ENCODE peak calls at places on chromosomes 16 and 17, in six cellular contexts. V is breast epithelium; P is stimulated activated CD8-positive, alpha-beta memory T cell treated with anti-CD3 and anti-CD28 coated beads, Interleukin-2, amount 100 ng/mL, for 1 hour; W is cardiac septum; K is activated T-cell treated with anti-CD3 and anti-CD28 coated beads for 4 hours; I is left cardiac atrium. D is an unnamed sample.

GRCh38 chr16:29729116-29729521 is 16.7 kb downstream of the C16orf54 start:
- DNase-seq in V (no peak), P (no peak), W (no peak), K (no peak), I (no peak), D (no peak)

GRCh38 chr16:29107299-29107698 is 122.4 kb downstream of the LAT start:
- DNase-seq in V (no peak), P (no peak), W (no peak), K (no peak), I (no peak), D (no peak)

GRCh38 chr16:79600636-79601091 is at the start of gene MAF:
- DNase-seq in V (peak), P (peak), W (peak), K (peak), I (peak), D (peak)

GRCh38 chr16:314351-314750 is 31.4 kb downstream of the PDIA2 start:
- DNase-seq in V (no peak), P (no peak), W (no peak), K (no peak), I (no peak), D (no peak)

GRCh38 chr16:47694543-47694942 is 233.4 kb downstream of the PHKB start:
- DNase-seq in V (no peak), P (no peak), W (no peak), K (no peak), I (no peak), D (no peak)

GRCh38 chr17:57915532-57915931 is 39.7 kb downstream of the CUEDC1 start:
- DNase-seq in V (no peak), P (no peak), W (no peak), K (no peak), I (peak), D (no peak)

GRCh38 chr16:69055003-69055402 is 50.5 kb upstream of the HAS3 start:
- DNase-seq in V (no peak), P (no peak), W (no peak), K (no peak), I (no peak), D (no peak)

GRCh38 chr17:80663783-80664206 is 119.2 kb downstream of the RPTOR start:
- DNase-seq in V (no peak), P (no peak), W (no peak), K (no peak), I (no peak), D (no peak)

GRCh38 chr17:77741109-77741508 is 217.4 kb upstream of the TNRC6C start:
- DNase-seq in V (no peak), P (no peak), W (no peak), K (no peak), I (no peak), D (no peak)

GRCh38 chr17:45135978-45136791 is 698 bp downstream of the ACBD4 start:
- DNase-seq in V (no peak), P (no peak), W (peak), K (no peak), I (peak), D (no peak)

GRCh38 chr16:49592507-49593422 is 219.2 kb downstream of the C16orf78 start:
- DNase-seq in V (no peak), P (no peak), W (peak), K (peak), I (no peak), D (no peak)

GRCh38 chr16:10511829-10512228 is 68.6 kb downstream of the EMP2 start:
- DNase-seq in V (no peak), P (no peak), W (no peak), K (no peak), I (no peak), D (no peak)

GRCh38 chr16:56702836-56703235 is 20.6 kb downstream of the MT1X start:
- DNase-seq in V (no peak), P (no peak), W (no peak), K (no peak), I (no peak), D (no peak)

D was measured in ureter.